ENCODE peak calls at places on chromosomes 13 and 19, in ten cellular contexts. M, O, Y, L, W, A, D, X, N and P are unnamed samples.

GRCh38 chr19:39543477-39543857 is 3.5 kb upstream of the EID2 start:
- DNase-seq in M (no peak), O (no peak), Y (no peak), L (no peak), W (no peak), A (no peak), D (no peak), X (peak; percentile 82), N (peak; percentile 90), P (no peak)

GRCh38 chr13:39410089-39410901 is 192.7 kb downstream of the LHFPL6 start:
- DNase-seq in M (no peak), O (no peak), Y (peak; percentile 60), L (no peak), W (no peak), A (peak; percentile 94), D (no peak), X (peak; percentile 78), N (peak; percentile 10), P (no peak)

GRCh38 chr13:43804461-43805070 is 17.8 kb upstream of the ENOX1 start:
- DNase-seq in M (no peak), O (peak; percentile 77), Y (peak; percentile 78), L (no peak), W (peak; percentile 61), A (peak; percentile 68), D (peak; percentile 10), X (peak; percentile 85), N (peak; percentile 64), P (no peak)

GRCh38 chr19:2782357-2782935 is 627 bp downstream of the SGTA start:
- DNase-seq in M (no peak), O (no peak), Y (no peak), L (no peak), W (no peak), A (no peak), D (peak; percentile 28), X (peak; percentile 55), N (peak; percentile 5), P (no peak)

GRCh38 chr13:86870388-86870966 is 800.7 kb upstream of the SLITRK5 start:
- DNase-seq in M (no peak), O (peak; percentile 28), Y (peak; percentile 43), L (no peak), W (peak; percentile 37), A (peak; percentile 18), D (no peak), X (peak; percentile 51), N (no peak), P (no peak)

GRCh38 chr19:39077323-39077722 is 6.8 kb upstream of the ACP7 start:
- DNase-seq in M (no peak), O (no peak), Y (no peak), L (no peak), W (no peak), A (no peak), D (no peak), X (no peak), N (no peak), P (no peak)

GRCh38 chr13:114140131-114140908 is 7.9 kb upstream of the RASA3 start:
- DNase-seq in M (peak; percentile 38), O (no peak), Y (no peak), L (no peak), W (no peak), A (no peak), D (no peak), X (no peak), N (no peak), P (no peak)

GRCh38 chr13:87524775-87525174 is 146.4 kb upstream of the SLITRK5 start:
- DNase-seq in M (no peak), O (no peak), Y (no peak), L (no peak), W (no peak), A (no peak), D (no peak), X (no peak), N (no peak), P (no peak)

GRCh38 chr19:47415953-47416666 is 3.2 kb downstream of the MEIS3 start:
- DNase-seq in M (no peak), O (no peak), Y (no peak), L (no peak), W (no peak), A (no peak), D (no peak), X (no peak), N (no peak), P (no peak)

GRCh38 chr13:101514695-101515275 is 62.3 kb downstream of the ITGBL1 start:
- DNase-seq in M (no peak), O (peak; percentile 71), Y (peak; percentile 68), L (no peak), W (peak; percentile 31), A (peak; percentile 47), D (peak; percentile 46), X (peak; percentile 72), N (peak; percentile 46), P (no peak)

GRCh38 chr13:95356916-95357315 is 55.7 kb upstream of the ABCC4 start:
- DNase-seq in M (no peak), O (no peak), Y (no peak), L (no peak), W (no peak), A (no peak), D (no peak), X (no peak), N (no peak), P (no peak)

GRCh38 chr13:20057214-20057613 is 98.7 kb downstream of the ZMYM2 start:
- DNase-seq in M (no peak), O (no peak), Y (no peak), L (no peak), W (no peak), A (no peak), D (no peak), X (no peak), N (no peak), P (no peak)

GRCh38 chr13:20058476-20058875 is 99.9 kb downstream of the ZMYM2 start:
- DNase-seq in M (no peak), O (no peak), Y (no peak), L (no peak), W (no peak), A (no peak), D (no peak), X (no peak), N (no peak), P (no peak)

GRCh38 chr13:20054586-20054985 is 96.1 kb downstream of the ZMYM2 start:
- DNase-seq in M (no peak), O (no peak), Y (no peak), L (no peak), W (no peak), A (no peak), D (no peak), X (peak; percentile 75), N (no peak), P (no peak)

GRCh38 chr13:20053891-20054290 is 95.4 kb downstream of the ZMYM2 start:
- DNase-seq in M (no peak), O (no peak), Y (no peak), L (no peak), W (no peak), A (no peak), D (no peak), X (no peak), N (no peak), P (no peak)

DNA sequence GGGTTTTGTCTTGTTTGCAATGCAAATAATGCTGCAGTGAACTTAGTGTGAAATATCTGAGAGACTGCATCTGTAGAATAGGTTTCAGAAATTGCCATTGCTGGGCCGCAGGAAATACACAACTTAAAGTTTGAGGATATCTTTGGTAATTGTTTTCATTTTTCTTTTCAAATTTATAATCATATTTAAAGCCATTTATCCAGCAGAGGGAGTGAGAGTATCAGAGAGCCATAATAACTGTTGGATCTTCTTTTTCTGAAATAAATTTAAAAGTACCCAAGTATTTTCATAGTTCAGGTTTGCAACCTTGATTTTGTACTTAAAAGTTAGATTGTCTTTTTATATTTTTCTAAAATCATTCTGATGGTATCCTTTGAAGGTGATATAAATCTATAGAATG is 99.4 kb downstream of the ZMYM2 start:
- DNase-seq in M (no peak), O (no peak), Y (no peak), L (no peak), W (no peak), A (no peak), D (no peak), X (no peak), N (no peak), P (no peak)
- H3K36me3 ChIP-seq in M (peaks cover 72% of the 10 kb centered on the region), O (peaks cover 5% of the 10 kb centered on the region), Y (peaks cover 26% of the 10 kb centered on the region), L (peaks cover 29% of the 10 kb centered on the region), W (peaks cover 85% of the 10 kb centered on the region), A (peaks cover 55% of the 10 kb centered on the region), D (no peaks in the 10 kb centered on the region), X (peaks cover 29% of the 10 kb centered on the region), N (peaks cover 20% of the 10 kb centered on the region), P (peaks cover 85% of the 10 kb centered on the region)

GRCh38 chr19:16886305-16886880 is 2.4 kb upstream of the F2RL3 start:
- DNase-seq in M (no peak), O (peak; percentile 31), Y (peak; percentile 46), L (no peak), W (no peak), A (no peak), D (no peak), X (peak; percentile 95), N (no peak), P (peak; percentile 87)
- H3K4me3 ChIP-seq in M (no peak overlapping the region), O (no peak overlapping the region), Y (no peak overlapping the region), L (no peak overlapping the region), W (no peak overlapping the region), A (no peak overlapping the region), D (no peak overlapping the region), X (no peak overlapping the region), N (no peak overlapping the region), P (peak overlapping the region; percentile 14)

GRCh38 chr19:4284176-4284958 is 5.3 kb downstream of the SHD start:
- DNase-seq in M (no peak), O (peak; percentile 53), Y (no peak), L (no peak), W (peak; percentile 64), A (peak; percentile 65), D (peak; percentile 33), X (peak; percentile 27), N (no peak), P (no peak)
- H3K4me1 ChIP-seq in M (peaks cover 8% of the 10 kb centered on the region), O (peaks cover 2% of the 10 kb centered on the region), Y (no peaks in the 10 kb centered on the region), L (no peaks in the 10 kb centered on the region), W (no peaks in the 10 kb centered on the region), A (no peaks in the 10 kb centered on the region), D (no peaks in the 10 kb centered on the region), X (peaks cover 8% of the 10 kb centered on the region), N (no peaks in the 10 kb centered on the region), P (peaks cover 3% of the 10 kb centered on the region)

GRCh38 chr19:4099054-4099764 is 24.7 kb downstream of the MAP2K2 start:
- DNase-seq in M (no peak), O (no peak), Y (no peak), L (no peak), W (no peak), A (no peak), D (no peak), X (peak; percentile 23), N (no peak), P (peak; percentile 87)

GRCh38 chr19:4097501-4097900 is 26.4 kb downstream of the MAP2K2 start:
- DNase-seq in M (no peak), O (no peak), Y (no peak), L (no peak), W (no peak), A (no peak), D (no peak), X (no peak), N (no peak), P (no peak)

GRCh38 chr19:4100647-4101495 is 23.1 kb downstream of the MAP2K2 start:
- DNase-seq in M (no peak), O (no peak), Y (no peak), L (no peak), W (no peak), A (no peak), D (no peak), X (no peak), N (no peak), P (no peak)

GRCh38 chr19:4096049-4096892 is 27.7 kb downstream of the MAP2K2 start:
- DNase-seq in M (no peak), O (no peak), Y (no peak), L (no peak), W (no peak), A (no peak), D (no peak), X (no peak), N (no peak), P (no peak)

GRCh38 chr19:4098493-4098892 is 25.4 kb downstream of the MAP2K2 start:
- DNase-seq in M (no peak), O (no peak), Y (no peak), L (no peak), W (no peak), A (no peak), D (no peak), X (no peak), N (no peak), P (no peak)
- H3K36me3 ChIP-seq in M (peaks cover 28% of the 10 kb centered on the region), O (no peaks in the 10 kb centered on the region), Y (peaks cover 75% of the 10 kb centered on the region), L (peaks cover 44% of the 10 kb centered on the region), W (peaks cover 66% of the 10 kb centered on the region), A (peaks cover 54% of the 10 kb centered on the region), D (no peaks in the 10 kb centered on the region), X (peaks cover 90% of the 10 kb centered on the region), N (peaks cover 6% of the 10 kb centered on the region), P (peaks cover 58% of the 10 kb centered on the region)